ENCODE peak calls at places on chromosomes 4 and X, in eight cellular contexts. C is activated B cell treated with CpG ODN at 0.5 μM for 24 hours; F is activated CD8-positive, alpha-beta memory T cell treated with anti-CD3 and anti-CD28 coated beads for 24 hours; T is GM03348; E is D721Med; Z is transverse colon; A is stimulated activated CD8-positive, alpha-beta memory T cell treated with anti-CD3 and anti-CD28 coated beads, Interleukin-15, amount 100 ng/mL, for 24 hours; O is GM23248. M is an unnamed sample.
A peak's percentile ranks its signal among the peaks of the same experiment; 100 is the strongest.

GRCh38 chr4:139669859-139670258 is 4.2 kb downstream of the MGST2 start:
- DNase-seq in C (no peak), F (no peak), T (no peak), E (no peak), Z (no peak), A (no peak), O (no peak), M (no peak)

GRCh38 chrX:132590350-132591026 is 101.7 kb upstream of the MBNL3 start:
- DNase-seq in C (no peak), F (no peak), T (no peak), E (no peak), Z (no peak), A (no peak), O (no peak), M (no peak)

GRCh38 chr4:101346312-101346561 is 1.1 kb downstream of the PPP3CA start:
- DNase-seq in C (no peak), F (peak; percentile 68), T (no peak), E (no peak), Z (no peak), A (no peak), O (no peak), M (no peak)

GRCh38 chrX:45238489-45238888 is 37.8 kb upstream of the DIPK2B start:
- DNase-seq in C (no peak), F (no peak), T (no peak), E (no peak), Z (no peak), A (no peak), O (no peak), M (no peak)

GRCh38 chrX:123140454-123140853 is 43.6 kb upstream of the GRIA3 start:
- DNase-seq in C (no peak), F (no peak), T (no peak), E (no peak), Z (no peak), A (no peak), O (no peak), M (no peak)

GRCh38 chr4:52612341-52612740 is 46.8 kb downstream of the USP46 start:
- DNase-seq in C (no peak), F (no peak), T (no peak), E (no peak), Z (no peak), A (no peak), O (no peak), M (no peak)

GRCh38 chr4:156595041-156595440 is 376.6 kb downstream of the PDGFC start:
- DNase-seq in C (no peak), F (no peak), T (no peak), E (no peak), Z (no peak), A (no peak), O (no peak), M (no peak)

GRCh38 chr4:173397604-173398003 is 1.3 kb downstream of the SCRG1 start:
- DNase-seq in C (no peak), F (no peak), T (no peak), E (no peak), Z (no peak), A (no peak), O (no peak), M (no peak)

GRCh38 chr4:184748251-184748652 is 14.4 kb upstream of the CENPU start:
- DNase-seq in C (no peak), F (no peak), T (no peak), E (no peak), Z (peak; percentile 31), A (no peak), O (no peak), M (no peak)

GRCh38 chrX:93420635-93421034 is 252.7 kb downstream of the NAP1L3 start:
- DNase-seq in C (no peak), F (no peak), T (no peak), E (no peak), Z (no peak), A (no peak), O (no peak), M (no peak)

GRCh38 chr4:60241886-60242285 is 958.2 kb upstream of the ADGRL3 start:
- DNase-seq in C (no peak), F (no peak), T (no peak), E (no peak), Z (no peak), A (no peak), O (no peak), M (no peak)

GRCh38 chr4:150149381-150149780 is 71.1 kb downstream of the DCLK2 start:
- DNase-seq in C (no peak), F (no peak), T (peak; percentile 50), E (no peak), Z (no peak), A (no peak), O (peak; percentile 55), M (no peak)

GRCh38 chr4:127616898-127617297 is 15.9 kb upstream of the INTU start:
- DNase-seq in C (no peak), F (no peak), T (no peak), E (no peak), Z (no peak), A (no peak), O (peak; percentile 11), M (no peak)

GRCh38 chr4:96154676-96155075 is 314.8 kb downstream of the PDHA2 start:
- DNase-seq in C (no peak), F (no peak), T (no peak), E (no peak), Z (no peak), A (no peak), O (no peak), M (no peak)

GRCh38 chr4:168842186-168842585 is 167.9 kb downstream of the CBR4 start:
- DNase-seq in C (no peak), F (no peak), T (no peak), E (no peak), Z (no peak), A (no peak), O (no peak), M (no peak)